ENCODE peak calls at places on chromosomes 2 and 18, in ten cellular contexts. E is IMR-90, I is ovary, K is sigmoid colon, Z is GM12878, L is heart left ventricle, W is A549, T is spleen, Y is HepG2, F is Peyer's patch. C is an unnamed sample. For H3K4me1, the result is how much of the 10 kb centered on the place peaks cover.

GRCh38 chr2:40173276-40173675 is 278.6 kb downstream of the SLC8A1 start:
- DNase-seq in E (peak), I (no peak), K (no peak), Z (no peak), L (no peak), W (no peak), T (no peak), Y (no peak), F (no peak), C (no peak)

GRCh38 chr2:40760071-40760666 is 308.3 kb upstream of the SLC8A1 start:
- DNase-seq in E (peak), I (no peak), K (peak), Z (no peak), L (peak), W (peak), T (no peak), Y (peak), F (no peak), C (peak)

GRCh38 chr2:157247068-157247407 is 10.5 kb upstream of the GALNT5 start:
- DNase-seq in E (no peak), I (no peak), K (no peak), Z (no peak), L (no peak), W (no peak), T (no peak), Y (no peak), F (no peak), C (no peak)

GRCh38 chr18:14914771-14915170 is 166.8 kb downstream of the ANKRD30B start:
- DNase-seq in E (no peak), I (no peak), K (no peak), Z (no peak), L (no peak), W (no peak), T (no peak), Y (no peak), F (no peak), C (no peak)

GRCh38 chr2:239846789-239847676 is 178.1 kb downstream of the NDUFA10 start:
- DNase-seq in E (no peak), I (no peak), K (no peak), Z (no peak), L (no peak), W (no peak), T (no peak), Y (no peak), F (no peak), C (no peak)

GRCh38 chr2:55282110-55282917 is 13.3 kb upstream of the MTIF2 start:
- DNase-seq in E (peak), I (peak), K (peak), Z (peak), L (peak), W (peak), T (peak), Y (peak), F (peak), C (peak)

GRCh38 chr2:63882395-63883130 is 40.9 kb downstream of the UGP2 start:
- DNase-seq in E (no peak), I (no peak), K (no peak), Z (no peak), L (no peak), W (no peak), T (no peak), Y (no peak), F (no peak), C (no peak)

GRCh38 chr2:233435436-233436190 is 81.3 kb downstream of the DGKD start:
- DNase-seq in E (no peak), I (peak), K (peak), Z (no peak), L (peak), W (no peak), T (no peak), Y (no peak), F (peak), C (no peak)

GRCh38 chr2:119703526-119703925 is 24.5 kb downstream of the TMEM177 start:
- DNase-seq in E (no peak), I (no peak), K (no peak), Z (no peak), L (no peak), W (no peak), T (peak), Y (no peak), F (no peak), C (no peak)

GRCh38 chr2:229342376-229342775 is 71.3 kb upstream of the PID1 start:
- DNase-seq in E (no peak), I (peak), K (no peak), Z (no peak), L (no peak), W (peak), T (no peak), Y (peak), F (no peak), C (peak)

GRCh38 chr2:39511219-39511785 is 74.2 kb upstream of the MAP4K3 start:
- DNase-seq in E (no peak), I (peak), K (no peak), Z (no peak), L (no peak), W (no peak), T (no peak), Y (no peak), F (no peak), C (no peak)

GRCh38 chr2:42125887-42126594 is 43.1 kb upstream of the EML4 start:
- DNase-seq in E (no peak), I (no peak), K (no peak), Z (no peak), L (no peak), W (no peak), T (no peak), Y (no peak), F (no peak), C (no peak)

GRCh38 chr2:239578381-239578780 is 177.6 kb upstream of the HDAC4 start:
- DNase-seq in E (no peak), I (no peak), K (no peak), Z (no peak), L (no peak), W (no peak), T (peak), Y (no peak), F (peak), C (no peak)

GRCh38 chr2:240217431-240218301 is 77.2 kb upstream of the OTOS start:
- DNase-seq in E (no peak), I (peak), K (peak), Z (no peak), L (peak), W (peak), T (peak), Y (no peak), F (peak), C (peak)

GRCh38 chr2:180607501-180608060 is 372.8 kb upstream of the UBE2E3 start:
- DNase-seq in E (no peak), I (no peak), K (no peak), Z (no peak), L (no peak), W (no peak), T (no peak), Y (peak), F (no peak), C (no peak)

GRCh38 chr2:239979243-239980023 is 45.7 kb downstream of the NDUFA10 start:
- DNase-seq in E (no peak), I (no peak), K (no peak), Z (no peak), L (no peak), W (no peak), T (no peak), Y (no peak), F (no peak), C (no peak)

GRCh38 chr2:215830313-215830712 is 183.0 kb downstream of the MREG start:
- DNase-seq in E (peak), I (peak), K (peak), Z (no peak), L (peak), W (no peak), T (no peak), Y (peak), F (no peak), C (peak)

GRCh38 chr2:133599813-133600212 is 31.6 kb upstream of the NCKAP5 start:
- DNase-seq in E (no peak), I (no peak), K (no peak), Z (no peak), L (no peak), W (no peak), T (no peak), Y (no peak), F (no peak), C (no peak)

GRCh38 chr2:38168710-38169480 is 92.9 kb upstream of the CYP1B1 start:
- DNase-seq in E (peak), I (no peak), K (no peak), Z (no peak), L (no peak), W (no peak), T (no peak), Y (no peak), F (no peak), C (no peak)

GRCh38 chr2:168565112-168565511 is 109.0 kb downstream of the CERS6 start:
- DNase-seq in E (peak), I (no peak), K (no peak), Z (no peak), L (no peak), W (no peak), T (no peak), Y (no peak), F (no peak), C (peak)
- TF ChIP-seq POLR2A in E (no peak), I (no peak), K (no peak), Z (no peak), L (no peak), W (no peak), T (no peak), Y (no peak), F (no peak), C (no peak)

DNA sequence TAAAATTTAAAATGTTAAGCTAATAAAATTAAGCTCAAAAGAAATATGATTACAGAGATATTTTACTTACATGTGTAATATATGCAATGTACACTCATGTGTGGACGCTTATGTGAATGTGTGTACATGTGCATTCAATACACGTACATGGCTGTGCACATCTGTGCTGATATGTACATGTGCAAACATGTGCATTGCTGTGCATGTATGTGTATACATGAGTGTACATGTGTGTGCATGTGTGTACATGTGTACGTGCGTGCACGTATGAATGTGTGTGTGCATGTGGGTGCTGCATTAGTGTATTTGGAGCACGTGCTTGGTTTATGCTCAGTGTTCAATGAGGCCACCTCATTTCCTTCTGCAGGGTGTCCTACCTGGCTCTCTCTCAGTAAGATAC is 88.2 kb upstream of the TMEM18 start:
- DNase-seq in E (no peak), I (no peak), K (no peak), Z (no peak), L (no peak), W (no peak), T (no peak), Y (no peak), F (no peak), C (no peak)
- H3K4me1 ChIP-seq in E (under half), I (under half), K (under half), Z (under half), L (under half), W (under half), T (under half), Y (under half), F (under half), C (under half)

GRCh38 chr2:10308866-10309265 is 6.2 kb downstream of the HPCAL1 start:
- DNase-seq in E (no peak), I (no peak), K (no peak), Z (no peak), L (no peak), W (no peak), T (no peak), Y (no peak), F (no peak), C (no peak)

GRCh38 chr2:10311736-10312135 is 9.0 kb downstream of the HPCAL1 start:
- DNase-seq in E (no peak), I (no peak), K (no peak), Z (no peak), L (no peak), W (no peak), T (no peak), Y (no peak), F (no peak), C (no peak)

GRCh38 chr2:10309286-10309685 is 6.6 kb downstream of the HPCAL1 start:
- DNase-seq in E (no peak), I (no peak), K (no peak), Z (no peak), L (no peak), W (no peak), T (no peak), Y (no peak), F (no peak), C (peak)

GRCh38 chr2:10310489-10310888 is 7.8 kb downstream of the HPCAL1 start:
- DNase-seq in E (no peak), I (no peak), K (no peak), Z (no peak), L (no peak), W (no peak), T (no peak), Y (no peak), F (no peak), C (no peak)

GRCh38 chr2:10312437-10312957 is 9.8 kb downstream of the HPCAL1 start:
- DNase-seq in E (no peak), I (no peak), K (no peak), Z (no peak), L (no peak), W (no peak), T (no peak), Y (no peak), F (no peak), C (no peak)
- TF ChIP-seq CTCF in E (no peak), I (no peak), K (no peak), Z (no peak), L (no peak), W (no peak), T (no peak), Y (no peak), F (no peak), C (no peak)

DNA sequence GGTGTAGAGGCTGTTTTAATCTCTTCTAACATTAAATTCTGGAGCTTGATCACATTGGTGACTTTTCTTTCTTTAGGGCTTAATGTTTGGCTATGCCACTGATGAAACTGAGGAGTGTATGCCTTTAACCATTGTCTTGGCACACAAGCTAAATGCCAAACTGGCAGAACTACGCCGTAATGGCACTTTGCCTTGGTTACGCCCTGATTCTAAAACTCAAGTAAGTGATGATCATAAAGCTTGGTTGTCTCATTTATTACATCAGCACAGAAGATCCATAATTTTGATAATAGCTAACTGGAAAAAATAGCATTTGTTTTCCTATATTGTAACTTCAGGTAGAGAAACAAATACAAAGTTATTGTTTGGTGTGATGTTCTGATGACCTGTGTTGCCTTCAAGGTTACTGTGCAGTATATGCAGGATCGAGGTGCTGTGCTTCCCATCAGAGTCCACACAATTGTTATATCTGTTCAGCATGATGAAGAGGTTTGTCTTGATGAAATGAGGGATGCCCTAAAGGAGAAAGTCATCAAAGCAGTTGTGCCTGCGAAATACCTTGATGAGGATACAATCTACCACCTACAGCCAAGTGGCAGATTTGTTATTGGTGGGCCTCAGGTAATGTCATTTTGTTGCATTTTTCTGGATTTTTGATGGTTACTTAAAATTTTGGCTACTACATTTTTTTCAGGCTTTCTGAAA is 2.9 kb downstream of the MAT2A start:
- DNase-seq in E (no peak), I (no peak), K (no peak), Z (no peak), L (no peak), W (no peak), T (no peak), Y (no peak), F (no peak), C (no peak)
- TF ChIP-seq POLR2A in E (no peak), I (no peak), K (no peak), Z (no peak), L (no peak), W (no peak), T (no peak), Y (peak), F (no peak), C (no peak)

DNA sequence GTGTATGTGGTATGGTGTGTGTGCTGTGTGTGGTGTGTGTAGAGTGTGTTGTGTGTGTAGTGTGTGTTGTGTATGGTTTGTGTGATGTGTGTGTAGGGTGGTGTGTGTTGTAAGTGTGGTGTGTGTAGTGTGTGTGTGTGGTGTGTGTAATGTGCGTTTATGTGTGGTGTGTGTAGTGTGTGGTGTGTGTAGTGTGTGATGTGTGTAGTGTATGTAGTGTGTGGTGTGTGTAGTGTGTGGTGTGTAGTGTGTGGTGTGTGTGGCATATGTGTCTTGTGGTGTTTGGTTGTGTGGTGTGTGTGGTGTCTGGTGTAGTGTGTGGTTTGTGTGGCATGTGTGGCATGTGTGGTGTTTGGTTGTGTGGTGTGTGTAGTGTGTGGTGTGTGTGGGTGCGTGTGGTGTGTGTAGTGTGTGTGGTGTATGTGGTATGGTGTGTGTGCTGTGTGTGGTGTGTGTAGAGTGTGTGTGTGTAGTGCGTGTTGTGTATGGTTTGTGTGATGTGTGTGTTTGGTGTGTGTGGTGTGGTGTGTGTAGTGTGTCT is 4.0 kb upstream of the RTP5 start:
- DNase-seq in E (no peak), I (no peak), K (no peak), Z (no peak), L (no peak), W (no peak), T (no peak), Y (no peak), F (no peak), C (no peak)
- H3K4me1 ChIP-seq in E (under half), I (under half), K (under half), Z (under half), L (under half), W (under half), T (half or more), Y (under half), F (under half), C (under half)

GRCh38 chr2:224058048-224058775 is 19.1 kb upstream of the SERPINE2 start:
- DNase-seq in E (no peak), I (no peak), K (no peak), Z (no peak), L (no peak), W (no peak), T (no peak), Y (no peak), F (no peak), C (no peak)
- TF ChIP-seq CTCF in E (no peak), I (no peak), K (no peak), Z (no peak), L (peak), W (no peak), T (no peak), Y (no peak), F (no peak), C (no peak)

GRCh38 chr2:69154031-69154430 is 141.1 kb downstream of the ANTXR1 start:
- DNase-seq in E (peak), I (no peak), K (no peak), Z (no peak), L (no peak), W (no peak), T (no peak), Y (no peak), F (no peak), C (peak)

GRCh38 chr2:69151974-69152373 is 139.0 kb downstream of the ANTXR1 start:
- DNase-seq in E (no peak), I (no peak), K (no peak), Z (no peak), L (no peak), W (no peak), T (no peak), Y (no peak), F (no peak), C (no peak)

GRCh38 chr2:69152847-69153246 is 139.9 kb downstream of the ANTXR1 start:
- DNase-seq in E (no peak), I (no peak), K (no peak), Z (no peak), L (no peak), W (no peak), T (no peak), Y (no peak), F (no peak), C (no peak)

GRCh38 chr2:69147841-69148533 is 135.0 kb downstream of the ANTXR1 start:
- DNase-seq in E (no peak), I (no peak), K (no peak), Z (no peak), L (no peak), W (no peak), T (no peak), Y (no peak), F (no peak), C (no peak)

GRCh38 chr2:69149631-69150215 is 136.7 kb downstream of the ANTXR1 start:
- DNase-seq in E (peak), I (peak), K (peak), Z (no peak), L (peak), W (peak), T (no peak), Y (no peak), F (no peak), C (peak)
- TF ChIP-seq POLR2A in E (no peak), I (peak), K (no peak), Z (no peak), L (no peak), W (no peak), T (no peak), Y (no peak), F (no peak), C (no peak)